ENCODE peak calls at places on chromosome 21, in six cellular contexts. One of them, this sample, is unnamed.

GRCh38 chr21:44765231-44766013 is 36.2 kb downstream of the UBE2G2 start:
- DNase-seq in GM13977: peak; percentile 47
- DNase-seq in fibroblast of pulmonary artery: no peak
- DNase-seq in neuronal stem cell: no peak
- DNase-seq in stimulated activated CD4-positive, alpha-beta T cell treated with anti-CD3 and anti-CD28 coated beads, Interleukin-2, amount 100 ng/mL, for 24 hours: no peak
- DNase-seq in psoas muscle: no peak
- DNase-seq in this sample: no peak

GRCh38 chr21:16608209-16608830 is 878.5 kb downstream of the USP25 start:
- DNase-seq in fibroblast of pulmonary artery: peak; percentile 17
- DNase-seq in neuronal stem cell: no peak
- DNase-seq in stimulated activated CD4-positive, alpha-beta T cell treated with anti-CD3 and anti-CD28 coated beads, Interleukin-2, amount 100 ng/mL, for 24 hours: no peak
- DNase-seq in GM13977: no peak
- DNase-seq in psoas muscle: no peak
- DNase-seq in this sample: no peak

GRCh38 chr21:42222821-42223390 is 4.0 kb downstream of the ABCG1 start:
- DNase-seq in GM13977: no peak
- DNase-seq in fibroblast of pulmonary artery: no peak
- DNase-seq in stimulated activated CD4-positive, alpha-beta T cell treated with anti-CD3 and anti-CD28 coated beads, Interleukin-2, amount 100 ng/mL, for 24 hours: no peak
- DNase-seq in psoas muscle: no peak
- DNase-seq in neuronal stem cell: no peak
- DNase-seq in this sample: no peak

GRCh38 chr21:38780879-38781278 is 24.9 kb upstream of the ETS2 start:
- DNase-seq in GM13977: peak; percentile 30
- DNase-seq in neuronal stem cell: no peak
- DNase-seq in fibroblast of pulmonary artery: no peak
- DNase-seq in stimulated activated CD4-positive, alpha-beta T cell treated with anti-CD3 and anti-CD28 coated beads, Interleukin-2, amount 100 ng/mL, for 24 hours: no peak
- DNase-seq in psoas muscle: no peak
- DNase-seq in this sample: no peak

GRCh38 chr21:31597683-31598082 is 61.8 kb upstream of the SOD1 start:
- DNase-seq in neuronal stem cell: no peak
- DNase-seq in stimulated activated CD4-positive, alpha-beta T cell treated with anti-CD3 and anti-CD28 coated beads, Interleukin-2, amount 100 ng/mL, for 24 hours: no peak
- DNase-seq in GM13977: no peak
- DNase-seq in psoas muscle: no peak
- DNase-seq in fibroblast of pulmonary artery: no peak
- DNase-seq in this sample: no peak

GRCh38 chr21:23890652-23891051 is 1716.6 kb downstream of the MRPL39 start:
- DNase-seq in psoas muscle: no peak
- DNase-seq in neuronal stem cell: no peak
- DNase-seq in fibroblast of pulmonary artery: no peak
- DNase-seq in stimulated activated CD4-positive, alpha-beta T cell treated with anti-CD3 and anti-CD28 coated beads, Interleukin-2, amount 100 ng/mL, for 24 hours: no peak
- DNase-seq in GM13977: no peak
- DNase-seq in this sample: no peak

GRCh38 chr21:17726047-17726446 is 93.1 kb downstream of the C21orf91 start:
- DNase-seq in neuronal stem cell: no peak
- DNase-seq in GM13977: no peak
- DNase-seq in stimulated activated CD4-positive, alpha-beta T cell treated with anti-CD3 and anti-CD28 coated beads, Interleukin-2, amount 100 ng/mL, for 24 hours: no peak
- DNase-seq in psoas muscle: no peak
- DNase-seq in fibroblast of pulmonary artery: peak; percentile 7
- DNase-seq in this sample: no peak

GRCh38 chr21:34807881-34808568 is 139.2 kb downstream of the CLIC6 start:
- DNase-seq in GM13977: no peak
- DNase-seq in fibroblast of pulmonary artery: peak; percentile 96
- DNase-seq in psoas muscle: peak; percentile 66
- DNase-seq in stimulated activated CD4-positive, alpha-beta T cell treated with anti-CD3 and anti-CD28 coated beads, Interleukin-2, amount 100 ng/mL, for 24 hours: peak; percentile 79
- DNase-seq in neuronal stem cell: no peak
- DNase-seq in this sample: no peak

GRCh38 chr21:45146301-45146700 is 71.9 kb downstream of the ADARB1 start:
- DNase-seq in fibroblast of pulmonary artery: no peak
- DNase-seq in psoas muscle: no peak
- DNase-seq in neuronal stem cell: no peak
- DNase-seq in stimulated activated CD4-positive, alpha-beta T cell treated with anti-CD3 and anti-CD28 coated beads, Interleukin-2, amount 100 ng/mL, for 24 hours: no peak
- DNase-seq in GM13977: no peak
- DNase-seq in this sample: no peak

GRCh38 chr21:41857771-41858300 is 21.3 kb downstream of the PRDM15 start:
- DNase-seq in stimulated activated CD4-positive, alpha-beta T cell treated with anti-CD3 and anti-CD28 coated beads, Interleukin-2, amount 100 ng/mL, for 24 hours: no peak
- DNase-seq in GM13977: no peak
- DNase-seq in neuronal stem cell: no peak
- DNase-seq in psoas muscle: no peak
- DNase-seq in fibroblast of pulmonary artery: no peak
- DNase-seq in this sample: no peak

GRCh38 chr21:45104560-45104959 is 30.2 kb downstream of the ADARB1 start:
- DNase-seq in psoas muscle: no peak
- DNase-seq in stimulated activated CD4-positive, alpha-beta T cell treated with anti-CD3 and anti-CD28 coated beads, Interleukin-2, amount 100 ng/mL, for 24 hours: peak; percentile 47
- DNase-seq in fibroblast of pulmonary artery: peak; percentile 29
- DNase-seq in GM13977: no peak
- DNase-seq in neuronal stem cell: no peak
- DNase-seq in this sample: no peak

GRCh38 chr21:45050786-45051489 is 23.4 kb upstream of the ADARB1 start:
- DNase-seq in fibroblast of pulmonary artery: peak; percentile 90
- DNase-seq in psoas muscle: no peak
- DNase-seq in stimulated activated CD4-positive, alpha-beta T cell treated with anti-CD3 and anti-CD28 coated beads, Interleukin-2, amount 100 ng/mL, for 24 hours: no peak
- DNase-seq in neuronal stem cell: no peak
- DNase-seq in GM13977: no peak
- DNase-seq in this sample: no peak

GRCh38 chr21:34736116-34736870 is 67.5 kb downstream of the CLIC6 start:
- DNase-seq in GM13977: no peak
- DNase-seq in fibroblast of pulmonary artery: no peak
- DNase-seq in psoas muscle: peak; percentile 30
- DNase-seq in stimulated activated CD4-positive, alpha-beta T cell treated with anti-CD3 and anti-CD28 coated beads, Interleukin-2, amount 100 ng/mL, for 24 hours: no peak
- DNase-seq in neuronal stem cell: no peak
- DNase-seq in this sample: no peak

GRCh38 chr21:33348728-33349127 is 24.0 kb downstream of the IFNAR1 start:
- DNase-seq in psoas muscle: no peak
- DNase-seq in neuronal stem cell: no peak
- DNase-seq in fibroblast of pulmonary artery: peak; percentile 39
- DNase-seq in GM13977: no peak
- DNase-seq in stimulated activated CD4-positive, alpha-beta T cell treated with anti-CD3 and anti-CD28 coated beads, Interleukin-2, amount 100 ng/mL, for 24 hours: no peak
- DNase-seq in this sample: no peak

GRCh38 chr21:29372063-29372802 is 73.5 kb downstream of the BACH1 start:
- DNase-seq in psoas muscle: no peak
- DNase-seq in stimulated activated CD4-positive, alpha-beta T cell treated with anti-CD3 and anti-CD28 coated beads, Interleukin-2, amount 100 ng/mL, for 24 hours: peak; percentile 28
- DNase-seq in fibroblast of pulmonary artery: peak; percentile 90
- DNase-seq in neuronal stem cell: peak; percentile 71
- DNase-seq in GM13977: peak; percentile 65
- DNase-seq in this sample: peak; percentile 54

GRCh38 chr21:34336756-34337391 is 26.9 kb upstream of the KCNE2 start:
- DNase-seq in GM13977: no peak
- DNase-seq in fibroblast of pulmonary artery: peak; percentile 52
- DNase-seq in psoas muscle: no peak
- DNase-seq in neuronal stem cell: no peak
- DNase-seq in stimulated activated CD4-positive, alpha-beta T cell treated with anti-CD3 and anti-CD28 coated beads, Interleukin-2, amount 100 ng/mL, for 24 hours: no peak
- DNase-seq in this sample: no peak

GRCh38 chr21:29080454-29080930 is 7.0 kb upstream of the CCT8 start:
- DNase-seq in fibroblast of pulmonary artery: no peak
- DNase-seq in stimulated activated CD4-positive, alpha-beta T cell treated with anti-CD3 and anti-CD28 coated beads, Interleukin-2, amount 100 ng/mL, for 24 hours: no peak
- DNase-seq in neuronal stem cell: no peak
- DNase-seq in GM13977: no peak
- DNase-seq in psoas muscle: no peak
- DNase-seq in this sample: no peak

GRCh38 chr21:25577765-25578069 is 29.6 kb downstream of the MRPL39 start:
- DNase-seq in stimulated activated CD4-positive, alpha-beta T cell treated with anti-CD3 and anti-CD28 coated beads, Interleukin-2, amount 100 ng/mL, for 24 hours: no peak
- DNase-seq in fibroblast of pulmonary artery: no peak
- DNase-seq in psoas muscle: no peak
- DNase-seq in GM13977: no peak
- DNase-seq in neuronal stem cell: no peak
- DNase-seq in this sample: no peak

GRCh38 chr21:32461503-32461902 is 49.0 kb downstream of the EVA1C start:
- DNase-seq in psoas muscle: no peak
- DNase-seq in stimulated activated CD4-positive, alpha-beta T cell treated with anti-CD3 and anti-CD28 coated beads, Interleukin-2, amount 100 ng/mL, for 24 hours: no peak
- DNase-seq in fibroblast of pulmonary artery: no peak
- DNase-seq in GM13977: no peak
- DNase-seq in neuronal stem cell: no peak
- DNase-seq in this sample: no peak

GRCh38 chr21:44866780-44867179 is 6.7 kb downstream of the PTTG1IP start:
- DNase-seq in fibroblast of pulmonary artery: peak; percentile 73
- DNase-seq in neuronal stem cell: no peak
- DNase-seq in GM13977: no peak
- DNase-seq in psoas muscle: no peak
- DNase-seq in stimulated activated CD4-positive, alpha-beta T cell treated with anti-CD3 and anti-CD28 coated beads, Interleukin-2, amount 100 ng/mL, for 24 hours: no peak
- DNase-seq in this sample: no peak

GRCh38 chr21:43767980-43768867 is 7.9 kb downstream of the CSTB start:
- DNase-seq in stimulated activated CD4-positive, alpha-beta T cell treated with anti-CD3 and anti-CD28 coated beads, Interleukin-2, amount 100 ng/mL, for 24 hours: no peak
- DNase-seq in psoas muscle: peak; percentile 53
- DNase-seq in GM13977: no peak
- DNase-seq in fibroblast of pulmonary artery: peak; percentile 81
- DNase-seq in neuronal stem cell: no peak
- DNase-seq in this sample: peak; percentile 54

GRCh38 chr21:21074305-21074704 is 76.1 kb downstream of the NCAM2 start:
- DNase-seq in GM13977: no peak
- DNase-seq in fibroblast of pulmonary artery: no peak
- DNase-seq in stimulated activated CD4-positive, alpha-beta T cell treated with anti-CD3 and anti-CD28 coated beads, Interleukin-2, amount 100 ng/mL, for 24 hours: no peak
- DNase-seq in psoas muscle: no peak
- DNase-seq in neuronal stem cell: no peak
- DNase-seq in this sample: no peak

GRCh38 chr21:42414066-42414465 is 10.4 kb downstream of the UBASH3A start:
- DNase-seq in GM13977: no peak
- DNase-seq in fibroblast of pulmonary artery: no peak
- DNase-seq in neuronal stem cell: no peak
- DNase-seq in stimulated activated CD4-positive, alpha-beta T cell treated with anti-CD3 and anti-CD28 coated beads, Interleukin-2, amount 100 ng/mL, for 24 hours: no peak
- DNase-seq in psoas muscle: no peak
- DNase-seq in this sample: no peak

GRCh38 chr21:19995253-19995652 is 1003.0 kb upstream of the NCAM2 start:
- DNase-seq in neuronal stem cell: no peak
- DNase-seq in psoas muscle: no peak
- DNase-seq in stimulated activated CD4-positive, alpha-beta T cell treated with anti-CD3 and anti-CD28 coated beads, Interleukin-2, amount 100 ng/mL, for 24 hours: no peak
- DNase-seq in GM13977: no peak
- DNase-seq in fibroblast of pulmonary artery: no peak
- DNase-seq in this sample: no peak

GRCh38 chr21:44643911-44644310 is 2.3 kb upstream of the KRTAP10-11 start:
- DNase-seq in neuronal stem cell: no peak
- DNase-seq in GM13977: no peak
- DNase-seq in fibroblast of pulmonary artery: no peak
- DNase-seq in psoas muscle: no peak
- DNase-seq in stimulated activated CD4-positive, alpha-beta T cell treated with anti-CD3 and anti-CD28 coated beads, Interleukin-2, amount 100 ng/mL, for 24 hours: no peak
- DNase-seq in this sample: no peak

This sample was measured in retina.